ENCODE peak calls at places on chromosomes 13 and 19, in six cellular contexts. P is cardiac muscle cell; H is CD8-positive, alpha-beta memory T cell; O is effector memory CD4-positive, alpha-beta T cell; Q is heart right ventricle; V is stomach. L is an unnamed sample. For H3K9me3 and H3K36me3, the result is how much of the 10 kb centered on the place peaks cover.

GRCh38 chr19:56314018-56314583 is 538 bp downstream of the ZSCAN5A start:
- DNase-seq in V (no peak), H (peak), Q (no peak), P (no peak), O (no peak), L (no peak)

GRCh38 chr19:48111280-48111679 is 663 bp upstream of the PLA2G4C start:
- DNase-seq in O (no peak), Q (no peak), V (no peak), H (no peak), P (no peak), L (no peak)

GRCh38 chr13:76992548-76993001 is 694 bp downstream of the CLN5 start:
- DNase-seq in P (peak), O (no peak), V (no peak), H (peak), Q (peak), L (no peak)

GRCh38 chr13:57123660-57124059 is 17.1 kb upstream of the PRR20A start:
- DNase-seq in Q (peak), H (no peak), P (no peak), O (no peak), V (no peak), L (no peak)

GRCh38 chr19:38970664-38971532 is 4.6 kb downstream of the FBXO17 start:
- DNase-seq in P (no peak), O (no peak), Q (no peak), H (no peak), V (no peak), L (no peak)

GRCh38 chr19:6611441-6611852 is 20.5 kb upstream of the CD70 start:
- DNase-seq in O (no peak), P (no peak), V (no peak), Q (no peak), H (no peak), L (no peak)

GRCh38 chr13:70544706-70545105 is 436.5 kb upstream of the KLHL1 start:
- DNase-seq in P (no peak), V (no peak), Q (no peak), H (no peak), O (no peak), L (no peak)

GRCh38 chr13:29110003-29110402 is 289.9 kb downstream of the MTUS2 start:
- DNase-seq in P (no peak), O (no peak), H (no peak), Q (no peak), V (no peak), L (no peak)

GRCh38 chr19:30799854-30800755 is 427.9 kb downstream of the ZNF536 start:
- DNase-seq in Q (peak), P (peak), H (no peak), O (no peak), V (peak), L (no peak)

GRCh38 chr19:1370579-1371361 is 12.9 kb upstream of the NDUFS7 start:
- DNase-seq in P (peak), O (no peak), V (no peak), Q (no peak), H (no peak), L (no peak)

GRCh38 chr19:48837081-48837524 is 812 bp upstream of the HSD17B14 start:
- DNase-seq in Q (peak), H (peak), O (peak), P (peak), V (peak), L (no peak)

GRCh38 chr19:19399733-19400438 is 5.6 kb upstream of the GATAD2A start:
- DNase-seq in Q (no peak), H (no peak), O (no peak), P (no peak), V (no peak), L (no peak)

GRCh38 chr13:69565334-69565733 is 542.3 kb upstream of the ATXN8OS start:
- DNase-seq in V (no peak), P (no peak), H (no peak), O (no peak), Q (no peak), L (no peak)

GRCh38 chr13:81568824-81569223 is 1227.9 kb upstream of the SPRY2 start:
- DNase-seq in O (no peak), H (no peak), P (no peak), Q (no peak), V (no peak), L (no peak)

GRCh38 chr13:30639671-30640070 is 22.0 kb downstream of the USPL1 start:
- DNase-seq in O (no peak), V (no peak), P (no peak), H (no peak), Q (no peak), L (no peak)

GRCh38 chr13:98118865-98119264 is 24.0 kb upstream of the FARP1 start:
- DNase-seq in V (no peak), H (no peak), P (no peak), O (no peak), Q (no peak), L (no peak)

GRCh38 chr19:1449467-1450442 is at the start of gene APC2:
- DNase-seq in Q (no peak), P (peak), H (peak), O (no peak), V (no peak), L (peak)

GRCh38 chr19:9793051-9793591 is 24.6 kb upstream of the ZNF846 start:
- DNase-seq in V (peak), O (no peak), P (no peak), H (peak), Q (peak), L (peak)

DNA sequence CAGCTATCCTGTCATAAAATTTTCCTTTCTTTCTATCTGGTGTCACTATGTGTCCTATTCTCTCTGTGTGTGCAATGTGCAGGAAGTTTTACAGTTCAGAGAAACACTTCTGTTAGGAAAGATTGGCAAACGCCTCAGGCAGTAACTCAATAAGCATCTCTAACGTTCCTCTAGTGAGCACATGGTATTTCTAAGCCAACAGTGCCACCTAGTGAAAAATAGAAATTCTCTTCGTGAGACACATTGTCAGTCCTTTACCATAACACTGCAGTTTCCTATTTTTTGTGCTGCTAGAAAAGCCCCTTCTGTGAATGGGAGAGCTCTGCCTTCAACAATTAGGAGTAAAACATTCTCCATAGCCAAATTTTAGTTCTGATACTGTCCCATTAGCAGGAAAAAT is 50.7 kb downstream of the ZNF723 start:
- DNase-seq in H (no peak), Q (peak), O (no peak), P (no peak), V (no peak), L (no peak)
- H3K9me3 ChIP-seq in H (under half), Q (under half), O (under half), P (under half), V (half or more), L (under half)

GRCh38 chr13:36750046-36750445 is 69.0 kb upstream of the RFXAP start:
- DNase-seq in P (no peak), H (no peak), O (no peak), V (no peak), Q (no peak), L (no peak)

GRCh38 chr13:36750461-36750860 is 68.6 kb upstream of the RFXAP start:
- DNase-seq in O (no peak), H (no peak), P (no peak), V (no peak), Q (no peak), L (no peak)

GRCh38 chr13:36750946-36751345 is 68.1 kb upstream of the RFXAP start:
- DNase-seq in O (no peak), H (no peak), P (no peak), Q (no peak), V (no peak), L (no peak)

GRCh38 chr13:36752673-36753072 is 66.3 kb upstream of the RFXAP start:
- DNase-seq in V (no peak), P (no peak), O (no peak), H (no peak), Q (no peak), L (no peak)

DNA sequence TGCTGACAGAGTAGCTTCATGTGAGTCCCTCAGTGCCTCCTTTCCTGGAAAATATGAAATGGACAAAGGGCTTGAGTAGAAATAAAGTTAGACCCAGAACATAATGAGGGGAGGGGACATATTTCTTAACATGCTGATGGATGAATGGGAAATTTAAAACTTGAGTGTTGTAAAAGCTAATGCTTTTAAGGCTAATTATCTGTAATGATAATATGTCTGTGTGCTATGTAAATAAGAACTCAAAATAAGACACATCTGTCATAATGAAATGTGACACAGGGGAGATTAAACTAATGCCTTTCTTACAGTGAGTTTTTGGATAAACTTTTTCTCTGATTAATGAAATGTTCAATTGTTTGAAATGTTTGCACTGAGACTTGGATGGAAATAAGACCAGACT is 65.8 kb upstream of the RFXAP start:
- DNase-seq in P (no peak), H (no peak), Q (no peak), V (no peak), O (no peak), L (no peak)
- H3K36me3 ChIP-seq in P (under half), H (under half), Q (under half), V (under half), O (under half), L (under half)

GRCh38 chr13:47112205-47112896 is 215.5 kb upstream of the HTR2A start:
- DNase-seq in P (no peak), V (no peak), Q (no peak), H (no peak), O (no peak), L (no peak)

GRCh38 chr13:47112900-47113299 is 216.0 kb upstream of the HTR2A start:
- DNase-seq in Q (no peak), O (no peak), P (no peak), H (no peak), V (no peak), L (no peak)

GRCh38 chr13:47111499-47111898 is 214.6 kb upstream of the HTR2A start:
- DNase-seq in P (peak), H (no peak), Q (no peak), V (no peak), O (no peak), L (no peak)

GRCh38 chr13:47110833-47111240 is 214.0 kb upstream of the HTR2A start:
- DNase-seq in P (no peak), O (no peak), H (no peak), Q (no peak), V (no peak), L (no peak)

GRCh38 chr13:47114030-47114429 is 217.2 kb upstream of the HTR2A start:
- DNase-seq in V (no peak), Q (no peak), H (no peak), O (no peak), P (no peak), L (no peak)
- H3K27ac ChIP-seq in V (no peak), Q (no peak), H (no peak), O (no peak), P (no peak), L (peak)

GRCh38 chr19:58117841-58118575 is 20.0 kb upstream of the ZSCAN18 start:
- DNase-seq in H (no peak), V (no peak), Q (peak), O (no peak), P (no peak), L (no peak)
- H3K9me3 ChIP-seq in H (under half), V (half or more), Q (half or more), O (under half), P (under half), L (under half)

DNA sequence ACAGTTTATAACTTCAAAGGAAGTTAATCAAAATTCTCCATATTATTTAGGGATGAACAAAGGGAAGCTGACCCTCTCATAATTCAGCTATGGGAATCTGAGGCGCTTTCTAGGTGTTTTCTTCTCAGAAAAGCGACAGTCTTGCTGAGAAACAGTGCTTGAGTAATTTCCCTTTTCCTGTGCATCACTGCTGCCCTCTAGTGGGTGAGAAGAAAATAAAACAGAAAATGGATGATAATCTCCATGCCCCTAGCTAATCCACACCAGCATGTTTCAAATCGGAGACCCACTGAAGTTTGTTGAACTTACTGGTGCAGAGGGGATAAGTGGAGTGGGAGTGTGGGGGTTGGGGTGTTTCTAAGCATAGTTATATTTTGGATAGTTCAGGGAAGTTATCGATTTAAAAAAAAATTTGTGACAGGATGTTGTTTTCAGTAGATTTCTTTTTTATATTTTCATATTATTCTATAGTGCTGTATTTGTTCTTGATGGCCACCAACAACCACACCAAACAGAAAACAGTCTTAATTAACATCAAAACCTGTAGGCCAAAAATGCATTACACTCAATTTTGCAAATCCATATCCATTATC is 21.4 kb downstream of the LCP1 start:
- DNase-seq in P (peak), H (peak), O (no peak), V (no peak), Q (peak), L (no peak)
- H3K36me3 ChIP-seq in P (under half), H (under half), O (under half), V (under half), Q (under half), L (under half)

DNA sequence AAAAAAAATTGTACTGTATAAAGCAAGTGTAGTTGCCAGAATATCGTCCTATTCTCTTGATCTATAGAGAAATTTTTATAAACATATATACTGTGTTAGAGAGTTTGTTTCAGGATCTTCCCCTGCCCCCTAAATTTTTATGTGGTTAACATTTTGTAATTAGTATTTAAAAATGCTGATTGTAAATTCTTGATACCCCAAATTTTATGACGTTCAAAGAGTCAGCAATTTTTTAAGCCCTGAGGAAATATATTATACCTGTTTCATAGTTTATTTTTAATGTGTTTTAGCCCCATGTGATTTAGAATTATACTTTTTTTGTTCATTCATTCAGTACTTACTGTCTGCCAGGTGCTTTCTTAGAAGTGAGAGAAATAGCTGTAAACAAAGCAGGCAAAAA is 7.3 kb upstream of the KCTD4 start:
- DNase-seq in P (no peak), V (no peak), H (no peak), O (no peak), Q (no peak), L (no peak)
- H3K27ac ChIP-seq in P (no peak), V (no peak), H (no peak), O (no peak), Q (no peak), L (no peak)

DNA sequence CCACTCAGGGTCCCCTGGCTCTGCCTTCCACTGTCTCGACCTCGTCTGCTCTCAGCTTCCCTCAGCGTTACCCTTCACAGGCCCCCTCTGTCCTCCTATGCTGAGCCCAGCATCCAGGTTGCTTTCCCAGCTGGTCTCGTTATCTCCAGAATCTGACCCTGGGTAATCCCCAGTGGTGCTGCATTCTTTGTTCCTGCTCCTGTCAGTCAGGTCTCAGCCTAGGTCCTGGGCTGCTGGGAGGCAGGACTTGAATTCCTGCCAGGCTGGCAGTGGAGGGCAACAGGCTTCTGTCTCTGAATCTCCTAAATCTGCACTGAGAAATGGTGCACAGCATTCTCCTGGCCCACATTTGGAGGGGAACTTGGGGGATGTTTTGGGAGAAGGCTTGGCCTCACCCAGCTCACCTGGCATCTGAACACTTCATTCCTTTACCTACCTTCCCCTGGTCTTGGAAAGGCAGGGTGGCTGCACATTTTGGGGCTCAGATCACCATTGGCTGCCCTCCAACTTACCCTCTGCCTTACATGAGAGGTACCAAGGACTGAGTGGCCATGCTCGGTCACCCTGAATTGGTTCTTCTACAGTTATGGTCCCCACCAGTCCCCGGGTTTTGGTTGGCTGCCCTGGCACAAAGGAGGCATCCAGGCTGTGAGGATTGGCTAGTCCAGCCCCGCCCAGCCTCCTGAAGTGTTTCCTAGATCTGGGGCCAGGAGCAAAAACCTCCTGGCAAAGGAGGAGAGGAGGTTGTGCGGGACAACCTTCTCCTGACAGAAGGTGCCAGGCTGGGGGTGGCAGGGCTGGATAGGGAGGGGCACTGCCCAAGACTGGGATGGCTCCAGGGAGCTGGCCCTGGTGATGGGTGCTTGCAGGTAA is at the start of gene CYP4F8:
- DNase-seq in H (no peak), P (no peak), V (no peak), Q (no peak), O (no peak), L (no peak)
- H3K9me3 ChIP-seq in H (under half), P (under half), V (under half), Q (under half), O (under half), L (under half)

DNA sequence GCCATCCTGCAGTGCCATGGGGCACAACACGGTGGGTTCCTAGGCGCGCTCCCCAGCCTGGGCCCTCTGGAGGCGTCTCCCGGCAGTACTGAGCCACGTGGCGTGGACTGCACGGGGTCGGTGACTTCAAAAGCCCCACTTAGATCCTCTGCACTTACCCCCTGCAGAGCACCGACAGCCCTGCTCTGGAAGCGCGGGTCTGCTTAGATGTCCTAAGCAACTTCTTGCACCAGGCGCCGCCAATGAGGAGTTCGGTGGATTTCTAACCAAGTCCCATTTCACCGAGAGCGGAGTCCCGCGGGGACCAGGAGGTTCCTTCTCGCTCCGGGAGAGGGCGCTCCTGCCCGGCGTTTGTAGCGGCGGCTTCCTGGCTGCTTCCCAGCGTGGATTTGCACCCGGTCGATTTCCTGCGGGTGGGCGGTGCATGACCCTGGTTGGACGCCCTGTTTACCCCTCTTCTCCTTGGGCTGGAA is 25.2 kb upstream of the ZNF845 start:
- DNase-seq in O (no peak), Q (no peak), P (peak), H (no peak), V (no peak), L (no peak)
- H3K36me3 ChIP-seq in O (under half), Q (under half), P (under half), H (under half), V (under half), L (under half)

GRCh38 chr19:46239193-46239767 is 9.7 kb downstream of the IGFL1 start:
- DNase-seq in V (no peak), O (no peak), Q (no peak), P (peak), H (no peak), L (no peak)

GRCh38 chr19:46240693-46241092 is 11.2 kb downstream of the IGFL1 start:
- DNase-seq in V (no peak), P (no peak), Q (no peak), O (no peak), H (no peak), L (no peak)

DNA sequence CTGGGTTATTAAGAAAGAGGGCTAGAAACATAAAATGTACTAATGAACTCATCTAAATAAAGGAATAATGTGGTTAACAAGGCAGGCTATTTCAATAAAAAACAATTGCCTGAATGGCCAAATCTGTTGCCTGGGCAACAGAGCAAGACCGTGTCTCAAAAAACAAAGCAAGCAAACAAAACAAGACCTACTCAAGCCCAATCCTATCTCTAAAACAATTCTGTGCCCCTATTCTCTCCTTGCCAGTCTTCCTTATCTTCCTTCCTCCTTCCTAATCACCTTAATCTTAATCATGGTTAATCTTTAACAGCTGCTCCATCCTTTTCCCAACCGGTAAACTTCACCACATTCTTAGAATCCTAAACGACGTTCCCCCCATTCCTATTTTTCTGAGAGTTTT is 12.1 kb downstream of the IGFL1 start:
- DNase-seq in V (no peak), H (no peak), O (no peak), P (no peak), Q (no peak), L (no peak)
- H3K27ac ChIP-seq in V (no peak), H (no peak), O (no peak), P (no peak), Q (no peak), L (no peak)

L was measured in SJSA1.